ENCODE peak calls at places on chromosomes 7 and 10, in five cellular contexts. O, U, N, P and S are unnamed samples.

GRCh38 chr7:6158424-6159096 is 113.9 kb downstream of the CYTH3 start:
- DNase-seq in O (no peak), U (no peak), N (no peak), P (no peak), S (no peak)

GRCh38 chr7:94969434-94970084 is 62.2 kb downstream of the PPP1R9A start:
- DNase-seq in O (no peak), U (no peak), N (no peak), P (no peak), S (no peak)

GRCh38 chr10:28838908-28839307 is 161.6 kb downstream of the BAMBI start:
- DNase-seq in O (no peak), U (no peak), N (no peak), P (no peak), S (no peak)

GRCh38 chr7:105149827-105150226 is 135.8 kb downstream of the KMT2E start:
- DNase-seq in O (peak), U (no peak), N (no peak), P (no peak), S (peak)

GRCh38 chr7:30225863-30226361 is 58.5 kb upstream of the ZNRF2 start:
- DNase-seq in O (no peak), U (peak), N (peak), P (peak), S (peak)

GRCh38 chr10:89916481-89916880 is 215.1 kb downstream of the KIF20B start:
- DNase-seq in O (no peak), U (no peak), N (no peak), P (no peak), S (peak)

GRCh38 chr10:97731346-97732051 is 5.4 kb upstream of the ZFYVE27 start:
- DNase-seq in O (peak), U (no peak), N (no peak), P (no peak), S (peak)

GRCh38 chr10:110214380-110214826 is 7.0 kb downstream of the MXI1 start:
- DNase-seq in O (no peak), U (no peak), N (no peak), P (no peak), S (no peak)

GRCh38 chr7:32218741-32219283 is 148.6 kb upstream of the PDE1C start:
- DNase-seq in O (no peak), U (no peak), N (no peak), P (no peak), S (no peak)

GRCh38 chr7:18345641-18346234 is 149.8 kb upstream of the HDAC9 start:
- DNase-seq in O (peak), U (no peak), N (no peak), P (no peak), S (peak)

GRCh38 chr7:112360681-112361080 is 89.6 kb upstream of the IFRD1 start:
- DNase-seq in O (no peak), U (no peak), N (no peak), P (no peak), S (no peak)

GRCh38 chr10:29946953-29947700 is 112.3 kb downstream of the JCAD start:
- DNase-seq in O (no peak), U (peak), N (peak), P (no peak), S (peak)

GRCh38 chr10:69662901-69663300 is 32.9 kb downstream of the FAM241B start:
- DNase-seq in O (no peak), U (no peak), N (no peak), P (no peak), S (no peak)

GRCh38 chr7:2820508-2820934 is 23.6 kb downstream of the GNA12 start:
- DNase-seq in O (no peak), U (peak), N (peak), P (peak), S (peak)

GRCh38 chr10:103789771-103790201 is 65.6 kb downstream of the SH3PXD2A start:
- DNase-seq in O (no peak), U (peak), N (peak), P (no peak), S (peak)

GRCh38 chr7:122289426-122289825 is 15.1 kb downstream of the FEZF1 start:
- DNase-seq in O (no peak), U (no peak), N (no peak), P (no peak), S (no peak)

GRCh38 chr10:88207121-88207546 is 343.7 kb downstream of the PTEN start:
- DNase-seq in O (no peak), U (no peak), N (no peak), P (no peak), S (no peak)

GRCh38 chr7:112238852-112239610 is 32.5 kb downstream of the ZNF277 start:
- DNase-seq in O (peak), U (no peak), N (no peak), P (no peak), S (peak)

GRCh38 chr7:2567663-2568238 is 9.0 kb downstream of the IQCE start:
- DNase-seq in O (no peak), U (no peak), N (peak), P (no peak), S (no peak)

GRCh38 chr7:4681218-4681851 is 760 bp upstream of the FOXK1 start:
- DNase-seq in O (no peak), U (no peak), N (no peak), P (no peak), S (no peak)

GRCh38 chr7:4683884-4684565 is 1.9 kb downstream of the FOXK1 start:
- DNase-seq in O (no peak), U (peak), N (peak), P (peak), S (peak)

GRCh38 chr7:4683043-4683883 is 1.2 kb downstream of the FOXK1 start:
- DNase-seq in O (no peak), U (peak), N (peak), P (peak), S (peak)

GRCh38 chr7:4681922-4682620 is at the start of gene FOXK1:
- DNase-seq in O (peak), U (peak), N (peak), P (peak), S (peak)

DNA sequence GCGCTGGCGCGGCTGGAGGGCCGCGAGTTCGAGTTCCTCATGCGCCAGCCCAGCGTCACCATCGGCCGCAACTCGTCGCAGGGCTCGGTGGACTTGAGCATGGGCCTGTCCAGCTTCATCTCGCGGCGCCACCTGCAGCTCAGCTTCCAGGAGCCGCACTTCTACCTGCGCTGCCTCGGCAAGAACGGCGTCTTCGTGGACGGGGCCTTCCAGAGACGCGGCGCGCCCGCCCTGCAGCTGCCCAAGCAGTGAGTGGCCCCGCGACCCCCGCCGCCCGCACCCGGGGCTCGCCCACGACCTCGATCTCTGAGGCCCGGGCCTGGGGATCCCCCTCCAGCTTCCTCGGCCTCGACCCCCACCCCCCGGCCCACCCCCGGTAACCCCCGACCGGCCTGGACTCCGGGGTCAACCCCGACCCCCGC is 537 bp downstream of the FOXK1 start:
- DNase-seq in O (no peak), U (peak), N (peak), P (peak), S (no peak)
- TF ChIP-seq CTCF in O (peak), U (no peak), N (no peak), P (no peak), S (no peak)

DNA sequence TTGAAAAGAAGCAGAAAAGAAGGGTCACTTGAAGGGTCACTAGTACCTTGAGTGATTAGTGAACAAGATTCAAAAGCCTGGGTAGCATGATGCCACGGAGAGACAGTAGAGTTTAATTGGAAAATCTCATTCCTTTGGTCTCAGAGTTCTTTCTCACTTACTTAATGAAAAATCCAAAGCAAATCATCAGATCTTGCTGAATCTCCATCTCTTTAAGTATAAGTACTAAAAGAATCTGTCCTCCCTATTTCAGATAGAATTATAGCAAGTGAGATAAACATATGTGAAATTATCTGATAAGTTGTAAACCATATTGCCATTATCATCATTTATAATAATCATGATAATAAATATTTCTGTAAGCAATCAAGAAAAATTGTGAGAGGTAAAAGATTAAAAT is 47.6 kb downstream of the PTN start:
- DNase-seq in O (no peak), U (no peak), N (no peak), P (no peak), S (no peak)
- H3K27ac ChIP-seq in O (no peak), U (no peak), N (no peak), P (no peak), S (no peak)

GRCh38 chr7:19919156-19920085 is 146.0 kb upstream of the TMEM196 start:
- DNase-seq in O (no peak), U (no peak), N (no peak), P (no peak), S (no peak)

GRCh38 chr7:19916011-19916410 is 142.6 kb upstream of the TMEM196 start:
- DNase-seq in O (no peak), U (no peak), N (no peak), P (no peak), S (peak)

GRCh38 chr7:19920200-19920599 is 146.8 kb upstream of the TMEM196 start:
- DNase-seq in O (no peak), U (no peak), N (no peak), P (no peak), S (no peak)

GRCh38 chr7:19915596-19915995 is 142.2 kb upstream of the TMEM196 start:
- DNase-seq in O (no peak), U (no peak), N (no peak), P (no peak), S (no peak)

DNA sequence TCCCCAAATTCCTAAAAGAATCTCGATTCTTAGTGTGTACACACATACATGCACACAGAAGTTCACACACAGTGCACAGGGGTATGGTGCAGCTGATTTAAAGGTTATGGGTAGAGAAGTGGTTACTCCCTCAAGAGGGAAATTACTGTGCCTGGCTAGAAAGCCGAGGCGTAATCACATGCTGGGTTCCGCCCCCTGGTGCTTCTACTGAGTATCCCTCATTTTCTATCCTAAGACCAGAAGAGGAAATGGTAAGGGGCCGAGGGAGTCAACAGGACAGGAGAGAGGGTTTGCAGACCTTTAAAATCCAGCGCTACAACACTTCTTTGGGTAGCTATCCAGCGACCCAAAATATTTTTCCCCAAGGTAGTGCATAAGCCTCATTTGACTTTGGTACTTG is 147.3 kb upstream of the TMEM196 start:
- DNase-seq in O (no peak), U (no peak), N (no peak), P (no peak), S (no peak)
- TF ChIP-seq CTCF in O (no peak), U (no peak), N (no peak), P (no peak), S (no peak)

GRCh38 chr7:77649950-77650349 is 46.3 kb upstream of the RSBN1L start:
- DNase-seq in O (peak), U (no peak), N (no peak), P (no peak), S (no peak)

GRCh38 chr7:77648742-77649338 is 47.4 kb upstream of the RSBN1L start:
- DNase-seq in O (no peak), U (no peak), N (no peak), P (no peak), S (no peak)

GRCh38 chr7:77655361-77655760 is 40.9 kb upstream of the RSBN1L start:
- DNase-seq in O (no peak), U (no peak), N (no peak), P (no peak), S (no peak)

GRCh38 chr7:77653572-77653971 is 42.7 kb upstream of the RSBN1L start:
- DNase-seq in O (no peak), U (no peak), N (no peak), P (no peak), S (no peak)

GRCh38 chr7:77651544-77652162 is 44.6 kb upstream of the RSBN1L start:
- DNase-seq in O (peak), U (no peak), N (no peak), P (no peak), S (peak)
- H3K27ac ChIP-seq in O (peak), U (no peak), N (no peak), P (no peak), S (no peak)